ENCODE peak calls at places on chromosome 20, in four cellular contexts. S is mesenchymal stem cell, U is IMR-90, X is mesendoderm. J is an unnamed sample.

GRCh38 chr20:58184984-58185383 is 43.5 kb downstream of the ANKRD60 start:
- DNase-seq in S (no peak), U (no peak), X (no peak), J (no peak)

GRCh38 chr20:20427202-20427864 is 59.4 kb downstream of the INSM1 start:
- DNase-seq in S (no peak), U (no peak), X (no peak), J (no peak)

GRCh38 chr20:40561187-40561586 is 127.8 kb downstream of the MAFB start:
- DNase-seq in S (no peak), U (no peak), X (no peak), J (no peak)

GRCh38 chr20:52348434-52348833 is 156.9 kb upstream of the ZFP64 start:
- DNase-seq in S (no peak), U (no peak), X (no peak), J (no peak)

GRCh38 chr20:7497985-7498384 is 442.3 kb downstream of the HAO1 start:
- DNase-seq in S (peak; percentile 61), U (no peak), X (peak; percentile 12), J (peak; percentile 26)

GRCh38 chr20:59828478-59829414 is 104.7 kb downstream of the SYCP2 start:
- DNase-seq in S (no peak), U (no peak), X (no peak), J (no peak)

GRCh38 chr20:62625516-62625915 is 16.8 kb upstream of the SLCO4A1 start:
- DNase-seq in S (no peak), U (no peak), X (no peak), J (no peak)

GRCh38 chr20:45138451-45139300 is 14.4 kb upstream of the WFDC12 start:
- DNase-seq in S (no peak), U (no peak), X (peak; percentile 74), J (peak; percentile 92)

GRCh38 chr20:6767536-6768227 is at the start of gene BMP2:
- DNase-seq in S (peak; percentile 74), U (peak; percentile 50), X (peak; percentile 84), J (peak; percentile 21)

GRCh38 chr20:33693274-33693673 is 7.1 kb upstream of the E2F1 start:
- DNase-seq in S (no peak), U (no peak), X (no peak), J (no peak)

GRCh38 chr20:59756241-59756640 is 151.9 kb downstream of the PHACTR3 start:
- DNase-seq in S (no peak), U (no peak), X (no peak), J (no peak)

GRCh38 chr20:50303573-50304500 is 113.2 kb downstream of the CEBPB start:
- DNase-seq in S (peak; percentile 91), U (peak; percentile 85), X (no peak), J (no peak)

GRCh38 chr20:40787922-40788321 is 98.9 kb upstream of the MAFB start:
- DNase-seq in S (no peak), U (no peak), X (no peak), J (no peak)

GRCh38 chr20:64052326-64052722 is 2.9 kb upstream of the SOX18 start:
- DNase-seq in S (no peak), U (no peak), X (no peak), J (no peak)

GRCh38 chr20:64051532-64052325 is 2.3 kb upstream of the SOX18 start:
- DNase-seq in S (no peak), U (no peak), X (no peak), J (no peak)

GRCh38 chr20:64051033-64051452 is 1.6 kb upstream of the SOX18 start:
- DNase-seq in S (no peak), U (no peak), X (no peak), J (no peak)

GRCh38 chr20:64053841-64054661 is 4.6 kb upstream of the SOX18 start:
- DNase-seq in S (peak; percentile 57), U (no peak), X (peak; percentile 86), J (no peak)

DNA sequence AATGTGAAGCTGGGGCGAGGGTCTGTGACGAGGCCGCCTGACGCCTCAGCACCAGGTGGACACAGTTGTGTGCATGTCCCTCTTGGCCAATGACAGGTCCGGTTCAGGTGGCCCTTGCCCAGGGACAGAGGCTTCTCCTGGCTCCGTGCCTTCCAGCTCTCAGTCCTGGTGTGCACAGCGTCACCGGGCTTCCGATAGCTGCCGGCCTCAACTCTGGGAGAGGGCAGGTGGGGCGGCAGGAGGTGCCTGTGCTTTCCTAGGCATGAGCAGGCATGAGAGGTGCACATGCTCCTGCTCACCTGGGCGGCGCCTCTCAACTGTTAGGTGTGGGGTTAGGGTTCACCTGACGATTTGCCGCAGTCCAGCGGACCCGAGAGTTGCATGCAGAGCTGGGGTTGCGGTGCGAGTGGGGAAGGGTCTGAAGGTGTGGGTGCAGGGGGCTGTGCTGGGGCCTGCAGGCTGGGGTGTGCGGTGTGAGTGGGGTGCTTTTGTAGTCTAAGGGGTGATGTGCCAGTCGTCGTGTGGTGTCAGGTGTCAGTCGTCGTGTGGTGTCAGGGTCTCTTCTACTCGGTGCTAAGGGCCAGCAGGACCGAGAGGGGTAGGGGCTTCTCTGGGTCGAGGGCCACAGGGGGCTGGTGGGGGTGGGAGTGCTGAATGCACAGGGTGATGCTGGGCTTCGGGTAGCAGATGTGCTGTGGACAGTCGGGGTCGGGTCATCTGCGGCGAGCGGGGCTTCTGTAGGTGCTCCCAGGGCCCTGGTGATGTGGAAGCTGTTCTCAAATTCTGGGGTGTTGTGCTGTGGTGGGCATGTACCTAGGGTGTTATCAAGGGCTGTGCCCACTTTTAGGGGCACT is 3.8 kb upstream of the SOX18 start:
- DNase-seq in S (no peak), U (no peak), X (no peak), J (no peak)
- H2BK120ac ChIP-seq in S (peak overlapping the region; percentile 64), U (no peak overlapping the region), X (no peak overlapping the region), J (peak overlapping the region; percentile 22)

DNA sequence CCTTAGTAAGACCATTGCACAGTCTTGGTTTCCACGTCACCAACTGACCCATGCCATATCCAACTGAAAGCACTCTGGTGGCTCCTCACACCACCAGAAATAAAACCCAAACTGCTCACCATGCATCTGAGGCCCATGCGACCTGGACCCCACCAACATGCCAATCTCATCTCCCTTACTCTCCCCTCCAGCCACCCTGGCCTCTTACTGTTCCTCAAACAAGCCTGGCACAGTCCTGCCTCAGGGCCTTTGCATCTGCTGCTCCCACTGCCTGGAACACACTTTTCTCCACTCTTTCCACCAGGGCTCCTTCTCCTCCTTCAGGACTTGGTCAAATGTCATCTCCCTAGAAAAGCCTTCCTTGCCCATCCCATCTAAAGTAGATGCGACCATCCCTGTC is 8.7 kb downstream of the PREX1 start:
- DNase-seq in S (no peak), U (no peak), X (no peak), J (no peak)
- H3K4me1 ChIP-seq in S (peaks cover 15% of the 10 kb centered on the region), U (peaks cover 2% of the 10 kb centered on the region), X (peaks cover 1% of the 10 kb centered on the region), J (peaks cover 2% of the 10 kb centered on the region)

GRCh38 chr20:1390552-1391403 is 2.1 kb downstream of the FKBP1A start:
- DNase-seq in S (no peak), U (no peak), X (no peak), J (no peak)

GRCh38 chr20:1393507-1393882 is 641 bp upstream of the FKBP1A start:
- DNase-seq in S (no peak), U (no peak), X (no peak), J (no peak)

GRCh38 chr20:1392693-1393506 is at the start of gene FKBP1A:
- DNase-seq in S (peak; percentile 90), U (peak; percentile 90), X (peak; percentile 89), J (peak; percentile 93)

GRCh38 chr20:1392443-1392692 is 486 bp downstream of the FKBP1A start:
- DNase-seq in S (no peak), U (no peak), X (no peak), J (peak; percentile 49)

GRCh38 chr20:1391640-1392442 is 1.0 kb downstream of the FKBP1A start:
- DNase-seq in S (peak; percentile 80), U (peak; percentile 43), X (peak; percentile 84), J (peak; percentile 11)
- H2AK5ac ChIP-seq in S (no peak overlapping the region), U (peak overlapping the region; percentile 81), X (peak overlapping the region; percentile 94), J (peak overlapping the region; percentile 10)

DNA sequence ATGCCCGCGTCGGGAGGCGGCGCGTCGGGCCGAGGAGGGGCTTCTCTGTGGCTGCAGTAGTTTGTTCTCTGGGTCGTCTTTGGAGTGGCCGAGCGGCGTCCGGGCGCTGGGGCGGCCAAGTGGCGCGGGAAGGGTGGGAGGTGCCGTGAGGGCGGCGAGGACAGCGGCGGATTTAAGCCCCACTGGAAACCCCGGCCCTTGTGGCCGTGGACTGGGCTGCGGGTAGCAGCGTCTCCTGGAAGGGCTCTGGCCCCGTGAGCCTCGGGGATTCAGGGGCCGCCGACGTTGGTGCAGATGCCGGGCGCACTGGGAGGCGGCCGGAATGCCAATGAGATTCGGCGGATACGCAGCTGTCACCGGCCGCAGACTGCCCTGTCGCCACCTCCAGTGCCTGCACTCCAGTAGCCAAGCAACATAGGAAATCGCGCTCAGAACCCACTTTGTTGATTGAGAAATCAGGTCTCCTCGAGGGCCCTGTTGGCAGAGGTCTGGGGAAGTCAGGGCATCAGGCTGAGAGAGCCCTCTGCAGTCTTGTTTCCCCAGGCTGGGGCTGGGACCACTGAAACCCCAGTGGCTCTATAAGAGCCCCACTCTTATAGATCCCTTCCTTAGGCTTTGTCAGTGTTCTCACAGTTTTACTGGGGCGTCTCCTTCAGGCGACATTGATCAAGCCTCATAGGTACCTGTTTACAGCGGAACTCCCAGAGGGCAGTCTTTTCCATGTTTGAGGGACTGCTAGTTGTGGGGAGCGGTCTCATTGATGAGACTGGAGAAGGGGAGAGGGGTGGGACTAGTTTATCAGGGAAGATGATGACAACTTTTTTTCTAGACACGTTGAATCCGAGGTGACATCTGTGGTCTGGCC is 642 bp downstream of the GZF1 start:
- DNase-seq in S (peak; percentile 67), U (peak; percentile 28), X (peak; percentile 60), J (peak; percentile 28)
- H2BK120ac ChIP-seq in S (peak overlapping the region; percentile 87), U (no peak overlapping the region), X (no peak overlapping the region), J (no peak overlapping the region)

DNA sequence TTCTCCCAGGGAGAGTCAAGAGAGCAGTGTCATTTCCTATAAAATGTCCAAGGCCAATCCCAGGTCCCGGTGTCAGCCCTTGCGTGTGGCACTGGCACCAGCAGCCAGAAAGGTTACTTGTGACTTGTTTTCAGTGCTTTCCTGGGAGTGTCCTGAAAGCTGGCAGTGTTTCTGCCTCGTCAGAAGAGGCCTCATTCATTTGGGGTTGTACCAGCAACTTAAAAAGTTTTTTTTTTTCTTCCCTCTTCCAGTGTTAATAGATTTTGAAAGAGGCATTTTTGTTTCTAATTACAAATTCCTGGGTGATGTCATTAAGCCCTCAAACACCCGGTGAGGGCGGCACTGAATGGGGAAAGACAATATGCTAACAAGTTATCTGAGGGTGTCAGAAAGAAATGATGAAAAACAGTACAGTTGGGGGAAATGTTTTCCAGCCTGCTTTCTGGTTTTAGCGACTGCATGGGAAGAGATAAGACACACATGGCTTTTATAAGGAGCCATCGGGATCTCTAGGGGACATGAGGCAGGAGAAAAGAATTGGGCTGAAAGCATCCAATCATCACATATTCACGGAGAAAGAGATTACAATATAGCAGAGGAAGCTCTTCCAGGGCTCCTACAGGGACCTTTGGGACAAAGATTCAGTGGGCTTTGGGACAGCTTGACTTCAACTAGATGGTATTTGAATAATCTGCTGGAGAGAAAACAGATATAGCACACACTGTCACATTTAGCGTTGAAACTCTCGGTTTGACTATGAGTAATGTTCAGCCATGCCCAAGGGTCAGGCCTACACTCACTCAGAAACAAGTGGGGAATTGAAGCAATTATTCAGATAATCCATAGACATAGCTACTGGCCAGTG is 153.0 kb downstream of the BCAS1 start:
- DNase-seq in S (peak; percentile 84), U (no peak), X (peak; percentile 69), J (peak; percentile 38)
- H3K4me1 ChIP-seq in S (peaks cover 9% of the 10 kb centered on the region), U (peaks cover 31% of the 10 kb centered on the region), X (peaks cover 18% of the 10 kb centered on the region), J (peaks cover 8% of the 10 kb centered on the region)

J was measured in trophoblast cell.